ENCODE peak calls at places on chromosomes 3 and 15, in four cellular contexts. S, X, E and P are unnamed samples.

GRCh38 chr3:42557849-42558248 is 23.9 kb downstream of the SEC22C start:
- DNase-seq in E (no peak), S (peak; percentile 7), X (peak; percentile 35), P (no peak)

GRCh38 chr3:197149528-197149927 is 119.9 kb upstream of the MELTF start:
- DNase-seq in E (no peak), X (no peak), S (no peak), P (no peak)

GRCh38 chr3:127002195-127003174 is 19.6 kb downstream of the PLXNA1 start:
- DNase-seq in X (no peak), S (peak; percentile 50), E (no peak), P (peak; percentile 41)

GRCh38 chr3:193777524-193777923 is 184.5 kb downstream of the OPA1 start:
- DNase-seq in S (no peak), E (no peak), X (no peak), P (no peak)

GRCh38 chr3:154235330-154235729 is 89.0 kb downstream of the DHX36 start:
- DNase-seq in S (no peak), X (no peak), E (no peak), P (no peak)

GRCh38 chr15:84586641-84587160 is 14.1 kb upstream of the ZSCAN2 start:
- DNase-seq in S (no peak), E (no peak), X (no peak), P (no peak)

GRCh38 chr3:183122257-183122932 is 23.1 kb upstream of the MCCC1 start:
- DNase-seq in S (no peak), E (no peak), X (peak; percentile 76), P (no peak)

GRCh38 chr3:98589331-98589870 is 4.0 kb downstream of the CPOX start:
- DNase-seq in E (no peak), X (no peak), S (no peak), P (no peak)

GRCh38 chr15:27342991-27343390 is 372.0 kb downstream of the GABRG3 start:
- DNase-seq in S (no peak), X (no peak), E (no peak), P (no peak)

GRCh38 chr15:90020041-90020735 is 19.1 kb downstream of the ZNF710 start:
- DNase-seq in X (no peak), E (no peak), S (no peak), P (no peak)

GRCh38 chr3:185152433-185153169 is at the start of gene C3orf70:
- DNase-seq in X (peak; percentile 82), S (peak; percentile 73), E (peak; percentile 30), P (no peak)

GRCh38 chr3:15429080-15429479 is 1.7 kb downstream of the EAF1 start:
- DNase-seq in E (no peak), X (no peak), S (no peak), P (no peak)

GRCh38 chr3:188553569-188553968 is 399.6 kb downstream of the LPP start:
- DNase-seq in E (peak; percentile 1), X (no peak), S (peak; percentile 12), P (no peak)

GRCh38 chr3:77039606-77040553 is at the start of gene ROBO2:
- DNase-seq in X (peak; percentile 75), E (no peak), S (peak; percentile 48), P (peak; percentile 10)

GRCh38 chr3:120753831-120754230 is 11.3 kb downstream of the GTF2E1 start:
- DNase-seq in S (no peak), X (no peak), E (no peak), P (no peak)